ENCODE peak calls at places on chromosomes 13 and 19, in seven cellular contexts. Q is activated CD4-positive, alpha-beta T cell treated with anti-CD3 and anti-CD28 coated beads, Interleukin-2, amount 50 U/mL, for 1 hour; W is NCI-H146; I is AG10803; S is activated CD8-positive, alpha-beta memory T cell treated with anti-CD3 and anti-CD28 coated beads for 1 hour; A is suprapubic skin; D is fibroblast of pulmonary artery. P is an unnamed sample.
A peak's percentile ranks its signal among the peaks of the same experiment; 100 is the strongest.

GRCh38 chr19:1250374-1251232 is 2.2 kb downstream of the MIDN start:
- DNase-seq in W (peak; percentile 82), Q (peak; percentile 59), A (no peak), D (peak; percentile 82), S (no peak), I (peak; percentile 69), P (no peak)

GRCh38 chr19:43618921-43619261 is 538 bp downstream of the ZNF428 start:
- DNase-seq in Q (peak; percentile 13), A (no peak), W (peak; percentile 89), I (no peak), D (peak; percentile 39), S (no peak), P (no peak)

GRCh38 chr13:36891752-36892151 is 28.3 kb downstream of the SMAD9 start:
- DNase-seq in Q (no peak), W (no peak), D (peak; percentile 18), S (no peak), I (peak; percentile 90), A (no peak), P (no peak)

GRCh38 chr13:112880976-112881540 is 88.0 kb upstream of the MCF2L start:
- DNase-seq in W (no peak), S (no peak), I (no peak), A (no peak), Q (no peak), D (no peak), P (no peak)

GRCh38 chr13:110465696-110466095 is 95.8 kb downstream of the RAB20 start:
- DNase-seq in Q (no peak), D (no peak), A (no peak), I (no peak), W (no peak), S (no peak), P (no peak)

GRCh38 chr13:77290342-77290741 is 36.6 kb downstream of the MYCBP2 start:
- DNase-seq in A (no peak), I (no peak), Q (no peak), W (no peak), S (no peak), D (no peak), P (no peak)

GRCh38 chr19:45304141-45304926 is 18.3 kb downstream of the CKM start:
- DNase-seq in Q (no peak), W (no peak), I (no peak), D (no peak), S (no peak), A (no peak), P (no peak)

GRCh38 chr13:91347996-91348905 is 764 bp downstream of the MIR17HG start:
- DNase-seq in I (peak; percentile 58), W (peak; percentile 55), A (no peak), S (peak; percentile 25), D (peak; percentile 49), Q (peak; percentile 60), P (peak; percentile 42)

GRCh38 chr13:104962411-104962810 is 1573.1 kb downstream of the EFNB2 start:
- DNase-seq in W (no peak), D (no peak), I (no peak), S (no peak), A (no peak), Q (no peak), P (no peak)

GRCh38 chr13:94656766-94657165 is 55.1 kb downstream of the GPR180 start:
- DNase-seq in S (no peak), I (peak; percentile 98), Q (no peak), W (no peak), A (no peak), D (peak; percentile 78), P (no peak)

GRCh38 chr19:5621945-5622464 is 571 bp downstream of the SAFB2 start:
- DNase-seq in A (no peak), D (no peak), Q (peak; percentile 13), I (no peak), W (no peak), S (no peak), P (no peak)

GRCh38 chr13:50377726-50378270 is 362.6 kb downstream of the KCNRG start:
- DNase-seq in I (no peak), W (no peak), S (no peak), D (no peak), Q (no peak), A (no peak), P (no peak)

GRCh38 chr13:109145631-109146030 is 516.2 kb downstream of the MYO16 start:
- DNase-seq in A (no peak), Q (no peak), I (peak; percentile 76), W (peak; percentile 25), D (peak; percentile 85), S (no peak), P (no peak)

GRCh38 chr13:94722596-94722995 is 10.3 kb upstream of the SOX21 start:
- DNase-seq in A (no peak), W (peak; percentile 70), D (no peak), S (no peak), I (no peak), Q (no peak), P (no peak)

GRCh38 chr19:38219221-38219620 is 4.8 kb downstream of the DPF1 start:
- DNase-seq in A (no peak), S (no peak), W (no peak), Q (no peak), I (no peak), D (no peak), P (no peak)

GRCh38 chr13:24505256-24505655 is 7.3 kb downstream of the PARP4 start:
- DNase-seq in D (peak; percentile 52), W (no peak), S (no peak), Q (no peak), A (no peak), I (no peak), P (no peak)

GRCh38 chr13:108463365-108463764 is 166.0 kb upstream of the MYO16 start:
- DNase-seq in I (peak; percentile 57), Q (no peak), D (peak; percentile 94), W (no peak), A (no peak), S (no peak), P (no peak)

GRCh38 chr13:74710006-74710405 is 575.8 kb upstream of the KLF12 start:
- DNase-seq in Q (no peak), W (no peak), A (no peak), S (no peak), D (peak; percentile 80), I (peak; percentile 83), P (no peak)

GRCh38 chr19:44746946-44747738 is 1.4 kb upstream of the BCL3 start:
- DNase-seq in S (peak; percentile 75), Q (peak; percentile 90), D (peak; percentile 97), W (peak; percentile 80), A (peak; percentile 97), I (peak; percentile 95), P (peak; percentile 70)

GRCh38 chr19:17262557-17262956 is 2.0 kb downstream of the USHBP1 start:
- DNase-seq in I (no peak), Q (no peak), S (no peak), D (no peak), W (no peak), A (no peak), P (no peak)

GRCh38 chr13:50387124-50387581 is 371.9 kb downstream of the KCNRG start:
- DNase-seq in S (no peak), W (peak; percentile 89), Q (peak; percentile 28), I (peak; percentile 40), A (no peak), D (peak; percentile 16), P (no peak)